ENCODE peak calls at places on chromosomes 1 and 21, in seven cellular contexts. One of them, this sample, is unnamed.
A peak's percentile ranks its signal among the peaks of the same experiment; 100 is the strongest.

GRCh38 chr1:161502641-161503393 is 2.4 kb upstream of the FCGR2A start:
- DNase-seq in vagina: no peak
- DNase-seq in spleen: no peak
- DNase-seq in prostate gland: no peak
- DNase-seq in HepG2: no peak
- DNase-seq in HCT116: no peak
- DNase-seq in H1: no peak
- DNase-seq in this sample: no peak

GRCh38 chr1:110135268-110136065 is 14.8 kb upstream of the SLC6A17 start:
- DNase-seq in vagina: no peak
- DNase-seq in spleen: no peak
- DNase-seq in prostate gland: no peak
- DNase-seq in HepG2: no peak
- DNase-seq in HCT116: no peak
- DNase-seq in H1: no peak
- DNase-seq in this sample: no peak

GRCh38 chr1:244833734-244834595 is 1.5 kb upstream of the COX20 start:
- DNase-seq in vagina: no peak
- DNase-seq in spleen: peak; percentile 87
- DNase-seq in prostate gland: peak; percentile 42
- DNase-seq in HepG2: peak; percentile 98
- DNase-seq in HCT116: peak; percentile 80
- DNase-seq in H1: peak; percentile 71
- DNase-seq in this sample: no peak

GRCh38 chr1:39508266-39508665 is 16.8 kb downstream of the BMP8A start:
- DNase-seq in vagina: no peak
- DNase-seq in spleen: peak; percentile 13
- DNase-seq in prostate gland: no peak
- DNase-seq in HepG2: no peak
- DNase-seq in HCT116: no peak
- DNase-seq in H1: no peak
- DNase-seq in this sample: no peak

GRCh38 chr1:230707732-230708630 is 5.9 kb downstream of the AGT start:
- DNase-seq in vagina: no peak
- DNase-seq in spleen: no peak
- DNase-seq in prostate gland: no peak
- DNase-seq in HepG2: no peak
- DNase-seq in HCT116: no peak
- DNase-seq in H1: no peak
- DNase-seq in this sample: no peak

GRCh38 chr1:20079661-20080305 is 9.8 kb downstream of the PLA2G5 start:
- DNase-seq in vagina: no peak
- DNase-seq in spleen: no peak
- DNase-seq in prostate gland: no peak
- DNase-seq in HepG2: no peak
- DNase-seq in HCT116: no peak
- DNase-seq in H1: no peak
- DNase-seq in this sample: no peak

GRCh38 chr21:46667735-46668380 is 32.4 kb downstream of the PRMT2 start:
- DNase-seq in vagina: peak; percentile 65
- DNase-seq in spleen: no peak
- DNase-seq in prostate gland: no peak
- DNase-seq in HepG2: peak; percentile 14
- DNase-seq in HCT116: no peak
- DNase-seq in H1: peak; percentile 73
- DNase-seq in this sample: no peak

GRCh38 chr1:111733183-111733995 is 5.8 kb downstream of the INKA2 start:
- DNase-seq in vagina: peak; percentile 90
- DNase-seq in spleen: peak; percentile 84
- DNase-seq in prostate gland: no peak
- DNase-seq in HepG2: peak; percentile 92
- DNase-seq in HCT116: no peak
- DNase-seq in H1: peak; percentile 29
- DNase-seq in this sample: no peak

GRCh38 chr1:19811206-19811851 is 3.8 kb downstream of the RNF186 start:
- DNase-seq in vagina: no peak
- DNase-seq in spleen: no peak
- DNase-seq in prostate gland: no peak
- DNase-seq in HepG2: peak; percentile 50
- DNase-seq in HCT116: peak; percentile 34
- DNase-seq in H1: peak; percentile 75
- DNase-seq in this sample: no peak

GRCh38 chr1:246219508-246220030 is 287.5 kb downstream of the SMYD3 start:
- DNase-seq in vagina: no peak
- DNase-seq in spleen: no peak
- DNase-seq in prostate gland: no peak
- DNase-seq in HepG2: peak; percentile 68
- DNase-seq in HCT116: no peak
- DNase-seq in H1: no peak
- DNase-seq in this sample: no peak

GRCh38 chr21:28615276-28615675 is 377.4 kb downstream of the LTN1 start:
- DNase-seq in vagina: no peak
- DNase-seq in spleen: no peak
- DNase-seq in prostate gland: no peak
- DNase-seq in HepG2: no peak
- DNase-seq in HCT116: no peak
- DNase-seq in H1: no peak
- DNase-seq in this sample: no peak

GRCh38 chr1:91764471-91765115 is 121.4 kb downstream of the TGFBR3 start:
- DNase-seq in vagina: peak; percentile 84
- DNase-seq in spleen: no peak
- DNase-seq in prostate gland: no peak
- DNase-seq in HepG2: no peak
- DNase-seq in HCT116: no peak
- DNase-seq in H1: peak; percentile 52
- DNase-seq in this sample: no peak

GRCh38 chr1:226064168-226064815 is 1.8 kb downstream of the H3-3A start:
- DNase-seq in vagina: no peak
- DNase-seq in spleen: no peak
- DNase-seq in prostate gland: no peak
- DNase-seq in HepG2: peak; percentile 20
- DNase-seq in HCT116: no peak
- DNase-seq in H1: no peak
- DNase-seq in this sample: no peak
- TF ChIP-seq POLR2A in vagina: no peak
- TF ChIP-seq POLR2A in spleen: peak; percentile 2
- TF ChIP-seq POLR2A in prostate gland: peak; percentile 58
- TF ChIP-seq POLR2A in HepG2: no peak
- TF ChIP-seq POLR2A in HCT116: no peak
- TF ChIP-seq POLR2A in H1: no peak
- TF ChIP-seq POLR2A in this sample: no peak

DNA sequence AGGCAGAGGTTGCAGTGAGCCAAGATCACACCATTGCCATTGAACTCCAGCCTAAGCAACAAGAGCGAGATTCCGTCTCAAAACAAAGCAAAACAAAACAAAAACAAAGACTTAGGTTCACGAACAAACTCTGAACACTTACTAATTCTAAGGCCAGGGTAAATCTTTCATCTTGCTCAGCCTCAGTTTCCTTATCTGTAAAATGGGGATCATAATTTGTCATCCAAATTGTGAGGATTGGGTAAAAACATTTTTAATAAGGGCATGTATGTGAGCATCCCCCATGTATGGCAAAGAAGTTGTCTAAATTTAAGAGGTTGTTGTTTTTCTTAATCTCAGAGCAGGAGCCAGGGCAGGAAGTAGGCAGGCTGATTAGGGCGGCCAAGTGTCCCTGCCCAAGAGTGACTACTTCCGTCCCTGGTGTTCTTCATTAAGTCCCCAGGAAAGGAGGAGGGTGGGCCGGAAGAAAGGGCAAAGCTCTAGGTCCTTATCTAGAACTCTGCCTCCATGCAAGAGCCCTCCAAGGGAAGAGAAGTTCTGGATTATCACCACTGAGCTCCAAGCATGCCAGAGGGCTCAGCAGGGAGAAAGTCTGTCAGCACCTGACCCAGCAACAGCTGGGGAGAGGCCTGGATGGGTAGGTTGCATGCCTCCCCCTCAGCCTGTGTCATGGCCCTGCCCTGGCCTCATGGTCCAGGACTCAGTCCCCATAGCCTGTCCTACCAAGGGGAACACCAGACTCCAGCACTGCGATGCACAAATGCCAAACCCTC is 49.9 kb upstream of the CLIC4 start:
- DNase-seq in vagina: no peak
- DNase-seq in spleen: peak; percentile 81
- DNase-seq in prostate gland: no peak
- DNase-seq in HepG2: no peak
- DNase-seq in HCT116: no peak
- DNase-seq in H1: no peak
- DNase-seq in this sample: no peak
- TF ChIP-seq POLR2AphosphoS5 in vagina: no peak
- TF ChIP-seq POLR2AphosphoS5 in spleen: peak; percentile 54
- TF ChIP-seq POLR2AphosphoS5 in prostate gland: no peak
- TF ChIP-seq POLR2AphosphoS5 in HepG2: no peak
- TF ChIP-seq POLR2AphosphoS5 in HCT116: no peak
- TF ChIP-seq POLR2AphosphoS5 in H1: no peak
- TF ChIP-seq POLR2AphosphoS5 in this sample: no peak

GRCh38 chr1:54814148-54814498 is 13.0 kb upstream of the TTC22 start:
- DNase-seq in vagina: peak; percentile 71
- DNase-seq in spleen: no peak
- DNase-seq in prostate gland: no peak
- DNase-seq in HepG2: no peak
- DNase-seq in HCT116: no peak
- DNase-seq in H1: peak; percentile 53
- DNase-seq in this sample: no peak
- TF ChIP-seq CTCF in vagina: no peak
- TF ChIP-seq CTCF in spleen: no peak
- TF ChIP-seq CTCF in prostate gland: no peak
- TF ChIP-seq CTCF in HepG2: no peak
- TF ChIP-seq CTCF in HCT116: no peak
- TF ChIP-seq CTCF in H1: no peak
- TF ChIP-seq CTCF in this sample: no peak

GRCh38 chr1:205631010-205631726 is 643 bp downstream of the ELK4 start:
- DNase-seq in vagina: no peak
- DNase-seq in spleen: peak; percentile 94
- DNase-seq in prostate gland: peak; percentile 57
- DNase-seq in HepG2: peak; percentile 89
- DNase-seq in HCT116: peak; percentile 43
- DNase-seq in H1: peak; percentile 79
- DNase-seq in this sample: peak; percentile 92
- TF ChIP-seq POLR2A in vagina: peak; percentile 6
- TF ChIP-seq POLR2A in spleen: no peak
- TF ChIP-seq POLR2A in prostate gland: peak; percentile 59
- TF ChIP-seq POLR2A in HepG2: peak; percentile 75
- TF ChIP-seq POLR2A in HCT116: peak; percentile 54
- TF ChIP-seq POLR2A in H1: peak; percentile 95
- TF ChIP-seq POLR2A in this sample: no peak

DNA sequence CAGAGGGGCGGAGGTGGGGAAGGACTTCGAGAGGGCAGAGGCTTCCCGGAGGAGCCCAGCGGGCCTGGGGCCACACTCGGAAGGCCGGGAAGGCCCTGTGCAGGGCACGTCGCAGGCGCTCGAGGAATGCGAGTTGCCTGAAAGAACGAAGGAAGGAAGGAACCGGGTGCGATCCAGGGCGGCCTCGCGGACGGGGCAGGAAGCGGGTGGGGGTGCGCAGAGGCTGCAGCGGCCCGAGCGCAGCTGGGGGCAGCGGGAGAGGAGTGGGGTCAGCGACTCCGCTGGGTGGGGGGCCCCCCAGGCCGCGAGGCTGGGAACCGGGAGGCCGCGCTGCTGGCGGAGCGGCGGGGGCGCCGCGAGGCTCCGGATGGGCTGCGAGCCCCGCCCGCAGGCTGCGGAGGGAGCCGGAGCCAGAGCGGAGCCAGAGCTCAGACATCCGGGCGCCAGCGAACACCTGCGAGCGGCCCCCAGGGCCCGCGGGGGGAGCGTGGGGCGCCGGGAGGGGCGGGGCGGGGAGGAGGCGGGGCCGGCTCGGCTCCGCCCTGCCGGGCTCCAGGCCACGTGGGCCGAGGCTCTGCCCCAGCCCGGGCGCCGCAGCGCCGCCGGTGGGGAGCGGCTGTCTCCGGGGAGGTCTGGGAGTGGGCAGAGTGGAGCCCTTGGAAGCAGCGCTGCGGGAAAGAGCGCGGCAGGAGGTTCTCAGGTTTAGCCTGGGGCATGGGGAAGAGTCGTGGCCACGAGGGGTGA is 4.6 kb downstream of the ID3 start:
- DNase-seq in vagina: no peak
- DNase-seq in spleen: peak; percentile 97
- DNase-seq in prostate gland: peak; percentile 85
- DNase-seq in HepG2: peak; percentile 76
- DNase-seq in HCT116: peak; percentile 64
- DNase-seq in H1: peak; percentile 87
- DNase-seq in this sample: no peak
- TF ChIP-seq POLR2AphosphoS5 in vagina: no peak
- TF ChIP-seq POLR2AphosphoS5 in spleen: peak; percentile 75
- TF ChIP-seq POLR2AphosphoS5 in prostate gland: peak; percentile 57
- TF ChIP-seq POLR2AphosphoS5 in HepG2: peak; percentile 58
- TF ChIP-seq POLR2AphosphoS5 in HCT116: peak; percentile 83
- TF ChIP-seq POLR2AphosphoS5 in H1: peak; percentile 38
- TF ChIP-seq POLR2AphosphoS5 in this sample: peak; percentile 86

GRCh38 chr1:47697616-47698335 is 259.9 kb downstream of the FOXD2 start:
- DNase-seq in vagina: no peak
- DNase-seq in spleen: peak; percentile 24
- DNase-seq in prostate gland: no peak
- DNase-seq in HepG2: no peak
- DNase-seq in HCT116: no peak
- DNase-seq in H1: no peak
- DNase-seq in this sample: no peak
- TF ChIP-seq CTCF in vagina: no peak
- TF ChIP-seq CTCF in spleen: no peak
- TF ChIP-seq CTCF in prostate gland: no peak
- TF ChIP-seq CTCF in HepG2: no peak
- TF ChIP-seq CTCF in HCT116: no peak
- TF ChIP-seq CTCF in H1: no peak
- TF ChIP-seq CTCF in this sample: no peak

GRCh38 chr1:77281491-77282186 is at the start of gene AK5:
- DNase-seq in vagina: no peak
- DNase-seq in spleen: peak; percentile 78
- DNase-seq in prostate gland: peak; percentile 7
- DNase-seq in HepG2: no peak
- DNase-seq in HCT116: no peak
- DNase-seq in H1: peak; percentile 72
- DNase-seq in this sample: no peak
- TF ChIP-seq POLR2A in vagina: no peak
- TF ChIP-seq POLR2A in spleen: no peak
- TF ChIP-seq POLR2A in prostate gland: no peak
- TF ChIP-seq POLR2A in HepG2: no peak
- TF ChIP-seq POLR2A in HCT116: no peak
- TF ChIP-seq POLR2A in H1: no peak
- TF ChIP-seq POLR2A in this sample: no peak

DNA sequence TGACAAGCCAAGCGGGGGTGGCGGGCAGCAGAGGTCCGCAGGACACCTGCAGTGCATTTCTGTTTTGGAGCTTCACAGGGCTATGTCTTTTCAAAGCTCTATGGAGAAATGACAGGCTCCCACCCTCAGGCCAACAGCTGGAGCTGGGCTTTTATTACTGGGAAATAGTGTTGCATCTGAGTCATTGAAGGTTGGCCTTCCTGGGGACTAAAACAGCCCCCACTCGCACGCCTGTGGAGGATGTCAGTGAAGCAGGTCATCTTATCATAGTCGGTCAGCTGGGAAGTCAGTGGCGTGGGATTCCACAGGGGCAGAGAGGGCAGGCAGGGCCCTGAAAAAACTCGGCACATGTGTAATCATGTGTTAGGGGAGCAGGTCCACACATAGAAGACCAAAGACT is 55.3 kb downstream of the NTPCR start:
- DNase-seq in vagina: no peak
- DNase-seq in spleen: no peak
- DNase-seq in prostate gland: no peak
- DNase-seq in HepG2: no peak
- DNase-seq in HCT116: no peak
- DNase-seq in H1: no peak
- DNase-seq in this sample: no peak
- TF ChIP-seq POLR2AphosphoS5 in vagina: no peak
- TF ChIP-seq POLR2AphosphoS5 in spleen: peak; percentile 25
- TF ChIP-seq POLR2AphosphoS5 in prostate gland: no peak
- TF ChIP-seq POLR2AphosphoS5 in HepG2: no peak
- TF ChIP-seq POLR2AphosphoS5 in HCT116: no peak
- TF ChIP-seq POLR2AphosphoS5 in H1: no peak
- TF ChIP-seq POLR2AphosphoS5 in this sample: no peak

GRCh38 chr1:145859491-145860159 is 744 bp upstream of the PIAS3 start:
- DNase-seq in vagina: peak; percentile 94
- DNase-seq in spleen: peak; percentile 95
- DNase-seq in prostate gland: peak; percentile 87
- DNase-seq in HepG2: peak; percentile 73
- DNase-seq in HCT116: peak; percentile 67
- DNase-seq in H1: peak; percentile 88
- DNase-seq in this sample: peak; percentile 97
- TF ChIP-seq CTCF in vagina: no peak
- TF ChIP-seq CTCF in spleen: no peak
- TF ChIP-seq CTCF in prostate gland: no peak
- TF ChIP-seq CTCF in HepG2: no peak
- TF ChIP-seq CTCF in HCT116: no peak
- TF ChIP-seq CTCF in H1: no peak
- TF ChIP-seq CTCF in this sample: peak; percentile 12

This sample was measured in esophagus muscularis mucosa.